ENCODE peak calls at places on chromosomes 1 and 21, in four cellular contexts. G is H1, Z is HepG2, Y is GM12878. X is an unnamed sample.

GRCh38 chr1:30317921-30318320 is 405.5 kb downstream of the MATN1 start:
- DNase-seq in G (no peak), Z (no peak), Y (no peak), X (no peak)

GRCh38 chr1:93338426-93338825 is 7.3 kb upstream of the DR1 start:
- DNase-seq in G (no peak), Z (no peak), Y (no peak), X (no peak)

GRCh38 chr1:20279507-20279906 is 11.2 kb upstream of the VWA5B1 start:
- DNase-seq in G (no peak), Z (no peak), Y (no peak), X (no peak)

GRCh38 chr21:30101967-30102366 is 64.6 kb downstream of the CLDN17 start:
- DNase-seq in G (no peak), Z (no peak), Y (no peak), X (no peak)

GRCh38 chr1:206839006-206839560 is 26.3 kb upstream of the IL20 start:
- DNase-seq in G (no peak), Z (no peak), Y (no peak), X (no peak)

GRCh38 chr1:212699839-212700596 is at the start of gene BATF3:
- DNase-seq in G (no peak), Z (no peak), Y (no peak), X (no peak)

GRCh38 chr1:25472494-25472893 is 41.8 kb downstream of the MACO1 start:
- DNase-seq in G (no peak), Z (no peak), Y (peak), X (no peak)

GRCh38 chr21:16302851-16303282 is 573.1 kb downstream of the USP25 start:
- DNase-seq in G (no peak), Z (no peak), Y (no peak), X (no peak)

GRCh38 chr1:32204943-32205361 is 519 bp upstream of the IQCC start:
- DNase-seq in G (no peak), Z (no peak), Y (no peak), X (no peak)

GRCh38 chr21:35026153-35026499 is 23.0 kb downstream of the RUNX1 start:
- DNase-seq in G (no peak), Z (no peak), Y (no peak), X (no peak)

GRCh38 chr1:226908913-226909312 is 31.2 kb upstream of the COQ8A start:
- DNase-seq in G (no peak), Z (no peak), Y (no peak), X (no peak)

GRCh38 chr1:188295157-188295556 is 1466.4 kb downstream of the PLA2G4A start:
- DNase-seq in G (no peak), Z (no peak), Y (no peak), X (no peak)

GRCh38 chr1:966135-966602 is at the start of gene PLEKHN1:
- DNase-seq in G (no peak), Z (peak), Y (no peak), X (peak)

GRCh38 chr21:37564924-37565529 is 198.5 kb downstream of the DYRK1A start:
- DNase-seq in G (no peak), Z (peak), Y (no peak), X (peak)

GRCh38 chr21:15495965-15496364 is 233.8 kb upstream of the USP25 start:
- DNase-seq in G (no peak), Z (peak), Y (no peak), X (no peak)

GRCh38 chr1:50974618-50974935 is 4.5 kb downstream of the CDKN2C start:
- DNase-seq in G (no peak), Z (no peak), Y (no peak), X (no peak)

GRCh38 chr1:228097333-228098081 is 5.6 kb downstream of the C1orf35 start:
- DNase-seq in G (no peak), Z (no peak), Y (no peak), X (no peak)
- TF ChIP-seq BRCA1 in G (no peak), Z (no peak), Y (no peak), X (no peak)

DNA sequence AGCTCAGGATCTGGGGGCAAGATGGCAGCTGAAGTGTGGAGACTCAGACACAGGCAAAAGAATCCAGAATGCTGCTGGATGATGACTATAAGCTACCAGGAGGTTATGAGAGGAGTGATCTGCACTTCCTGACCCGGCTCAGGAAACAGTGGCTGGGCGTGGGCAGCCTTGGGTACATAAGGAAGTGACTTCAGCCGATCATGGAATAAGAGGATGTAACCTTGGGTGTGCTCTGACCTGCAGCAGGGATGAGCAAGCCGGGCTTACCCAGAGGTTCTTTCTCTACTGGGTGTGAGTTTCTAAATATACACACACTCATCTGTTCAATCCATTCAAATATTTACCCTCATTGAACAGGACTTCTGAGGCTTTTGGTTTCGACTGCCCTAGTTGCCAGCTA is 62.7 kb downstream of the CD34 start:
- DNase-seq in G (no peak), Z (peak), Y (no peak), X (no peak)
- TF ChIP-seq BRCA1 in G (no peak), Z (no peak), Y (no peak), X (no peak)

DNA sequence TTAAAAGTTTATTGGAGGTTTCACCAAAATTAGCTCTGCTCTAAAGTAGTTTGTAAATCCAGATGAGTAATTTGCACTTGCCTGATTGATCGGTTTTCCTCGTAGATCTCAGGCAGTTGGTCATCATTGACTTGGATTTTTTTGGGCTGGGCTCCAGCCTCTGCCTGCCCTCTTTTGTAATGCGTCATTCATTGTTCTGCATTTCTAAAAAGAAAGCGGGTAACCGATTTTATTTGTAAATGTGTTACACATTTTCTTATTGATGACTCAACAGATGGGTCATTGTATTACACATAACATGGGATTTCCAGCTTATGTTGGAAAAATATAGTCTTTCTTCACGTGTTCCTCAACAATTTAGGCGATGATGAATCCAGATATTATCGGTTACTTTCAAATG is 5.5 kb downstream of the ETS2 start:
- DNase-seq in G (no peak), Z (no peak), Y (no peak), X (no peak)
- TF ChIP-seq BRCA1 in G (no peak), Z (no peak), Y (no peak), X (no peak)

GRCh38 chr1:18641005-18641941 is 10.6 kb downstream of the PAX7 start:
- DNase-seq in G (no peak), Z (no peak), Y (no peak), X (peak)

GRCh38 chr1:18643154-18644012 is 12.7 kb downstream of the PAX7 start:
- DNase-seq in G (no peak), Z (peak), Y (no peak), X (peak)

GRCh38 chr1:18644013-18644399 is 13.4 kb downstream of the PAX7 start:
- DNase-seq in G (no peak), Z (no peak), Y (no peak), X (no peak)

GRCh38 chr1:18640228-18641004 is 9.8 kb downstream of the PAX7 start:
- DNase-seq in G (no peak), Z (no peak), Y (no peak), X (no peak)

GRCh38 chr1:18642278-18643095 is 11.8 kb downstream of the PAX7 start:
- DNase-seq in G (no peak), Z (no peak), Y (no peak), X (no peak)
- TF ChIP-seq BRCA1 in G (no peak), Z (no peak), Y (no peak), X (no peak)

GRCh38 chr21:26798856-26799751 is 46.1 kb downstream of the ADAMTS1 start:
- DNase-seq in G (no peak), Z (no peak), Y (no peak), X (no peak)
- TF ChIP-seq BRCA1 in G (no peak), Z (no peak), Y (no peak), X (no peak)

GRCh38 chr21:41952568-41953248 is 1.1 kb downstream of the C2CD2 start:
- DNase-seq in G (no peak), Z (no peak), Y (no peak), X (no peak)
- TF ChIP-seq BRCA1 in G (no peak), Z (no peak), Y (no peak), X (no peak)

GRCh38 chr1:181423301-181423918 is 59.9 kb upstream of the CACNA1E start:
- DNase-seq in G (peak), Z (peak), Y (no peak), X (peak)
- TF ChIP-seq BRCA1 in G (no peak), Z (no peak), Y (no peak), X (no peak)